ENCODE peak calls at places on chromosomes 4 and X, in ten cellular contexts. K is B cell, R is thoracic aorta, H is epithelial cell of esophagus, B is progenitor cell of endocrine pancreas, W is endothelial cell, F is MCF 10A, Y is GM13977, A is foreskin fibroblast, I is SK-N-SH. X is an unnamed sample.

GRCh38 chr4:3285558-3286334 is 7.1 kb upstream of the RGS12 start:
- DNase-seq in I (peak), W (no peak), R (no peak), H (peak), F (peak), Y (no peak), K (peak), B (peak), A (peak), X (no peak)

GRCh38 chrX:42108140-42108503 is 184.8 kb upstream of the CASK start:
- DNase-seq in Y (no peak), I (no peak), K (no peak), B (no peak), R (no peak), F (no peak), H (no peak), W (no peak), A (no peak), X (no peak)

GRCh38 chr4:79650794-79651431 is 242.9 kb upstream of the GK2 start:
- DNase-seq in A (peak), W (no peak), I (no peak), K (no peak), H (peak), B (no peak), R (no peak), Y (no peak), F (peak), X (no peak)

GRCh38 chr4:109942292-109942926 is 29.7 kb downstream of the EGF start:
- DNase-seq in K (no peak), R (no peak), F (peak), A (no peak), H (peak), B (no peak), Y (no peak), I (no peak), W (no peak), X (no peak)

GRCh38 chr4:85039526-85039925 is 73.0 kb upstream of the WDFY3 start:
- DNase-seq in A (peak), K (no peak), R (no peak), F (peak), Y (no peak), B (no peak), W (no peak), I (no peak), H (peak), X (no peak)

GRCh38 chr4:62087706-62088105 is 887.6 kb downstream of the ADGRL3 start:
- DNase-seq in H (no peak), Y (no peak), A (no peak), F (no peak), K (no peak), R (no peak), W (no peak), B (no peak), I (no peak), X (no peak)

GRCh38 chr4:152235718-152236117 is 300.2 kb downstream of the FBXW7 start:
- DNase-seq in A (no peak), B (no peak), Y (no peak), I (no peak), H (no peak), K (no peak), F (no peak), W (no peak), R (no peak), X (no peak)

GRCh38 chr4:6343950-6344408 is 74.3 kb downstream of the WFS1 start:
- DNase-seq in R (no peak), B (no peak), I (no peak), A (peak), W (no peak), K (no peak), H (peak), Y (no peak), F (peak), X (no peak)

GRCh38 chr4:108754327-108754726 is 8.5 kb downstream of the ETNPPL start:
- DNase-seq in W (no peak), B (no peak), I (no peak), Y (no peak), A (no peak), K (no peak), F (no peak), H (no peak), R (no peak), X (no peak)

GRCh38 chr4:151604238-151604637 is 156.6 kb downstream of the GATB start:
- DNase-seq in Y (peak), F (peak), H (peak), A (peak), I (peak), R (no peak), K (no peak), W (no peak), B (no peak), X (no peak)

GRCh38 chr4:26173619-26174018 is 147.2 kb upstream of the RBPJ start:
- DNase-seq in A (no peak), Y (no peak), R (no peak), F (no peak), B (no peak), K (no peak), I (no peak), W (no peak), H (no peak), X (no peak)

GRCh38 chrX:37608156-37608555 is 36.7 kb downstream of the LANCL3 start:
- DNase-seq in W (no peak), H (no peak), K (no peak), Y (no peak), A (no peak), F (no peak), B (no peak), R (no peak), I (no peak), X (no peak)

GRCh38 chr4:55553442-55553841 is 6.7 kb upstream of the CLOCK start:
- DNase-seq in K (no peak), W (no peak), R (peak), B (no peak), A (peak), Y (no peak), F (no peak), I (no peak), H (no peak), X (no peak)

GRCh38 chr4:143260750-143261149 is 75.9 kb upstream of the GAB1 start:
- DNase-seq in H (no peak), I (no peak), Y (no peak), B (no peak), W (no peak), K (no peak), R (no peak), A (peak), F (no peak), X (no peak)

GRCh38 chr4:73019462-73020047 is 50.0 kb downstream of the COX18 start:
- DNase-seq in H (peak), B (no peak), I (peak), F (peak), W (peak), K (peak), Y (peak), R (no peak), A (peak), X (no peak)

GRCh38 chr4:149755969-149756368 is 59.7 kb downstream of the IQCM start:
- DNase-seq in H (no peak), B (no peak), R (no peak), A (no peak), I (no peak), F (no peak), W (no peak), K (no peak), Y (no peak), X (no peak)

GRCh38 chr4:89307446-89308160 is at the start of gene GPRIN3:
- DNase-seq in H (peak), Y (peak), I (peak), W (peak), B (peak), K (peak), R (no peak), F (peak), A (no peak), X (peak)

GRCh38 chr4:18934197-18934596 is 912.6 kb upstream of the LCORL start:
- DNase-seq in Y (no peak), B (no peak), A (no peak), W (no peak), F (peak), R (no peak), K (no peak), H (peak), I (peak), X (no peak)

GRCh38 chr4:73919691-73920090 is 50.5 kb downstream of the CXCL1 start:
- DNase-seq in I (no peak), K (no peak), A (no peak), F (no peak), R (no peak), H (peak), B (no peak), W (no peak), Y (no peak), X (no peak)

GRCh38 chr4:2615821-2616220 is 79.4 kb downstream of the FAM193A start:
- DNase-seq in I (no peak), B (no peak), R (no peak), Y (no peak), A (no peak), W (no peak), H (no peak), K (no peak), F (no peak), X (no peak)

GRCh38 chr4:64598068-64598467 is 188.8 kb upstream of the TECRL start:
- DNase-seq in R (no peak), F (no peak), K (no peak), H (no peak), Y (no peak), I (no peak), B (no peak), A (no peak), W (no peak), X (no peak)

GRCh38 chrX:100649550-100650356 is 5.8 kb downstream of the SRPX2 start:
- DNase-seq in K (no peak), A (peak), I (no peak), R (no peak), B (no peak), F (peak), H (peak), W (peak), Y (no peak), X (no peak)

GRCh38 chr4:33160126-33160525 is 2440.0 kb downstream of the PCDH7 start:
- DNase-seq in A (peak), Y (no peak), W (peak), R (no peak), F (peak), B (no peak), I (no peak), K (no peak), H (peak), X (no peak)

GRCh38 chr4:103204114-103204513 is 6.0 kb upstream of the CENPE start:
- DNase-seq in A (peak), Y (no peak), F (peak), B (no peak), K (no peak), H (peak), R (no peak), W (no peak), I (peak), X (no peak)

GRCh38 chrX:13428055-13428786 is 108.4 kb upstream of the ATXN3L start:
- DNase-seq in K (no peak), W (no peak), B (no peak), R (no peak), Y (peak), I (no peak), F (peak), A (peak), H (peak), X (peak)

DNA sequence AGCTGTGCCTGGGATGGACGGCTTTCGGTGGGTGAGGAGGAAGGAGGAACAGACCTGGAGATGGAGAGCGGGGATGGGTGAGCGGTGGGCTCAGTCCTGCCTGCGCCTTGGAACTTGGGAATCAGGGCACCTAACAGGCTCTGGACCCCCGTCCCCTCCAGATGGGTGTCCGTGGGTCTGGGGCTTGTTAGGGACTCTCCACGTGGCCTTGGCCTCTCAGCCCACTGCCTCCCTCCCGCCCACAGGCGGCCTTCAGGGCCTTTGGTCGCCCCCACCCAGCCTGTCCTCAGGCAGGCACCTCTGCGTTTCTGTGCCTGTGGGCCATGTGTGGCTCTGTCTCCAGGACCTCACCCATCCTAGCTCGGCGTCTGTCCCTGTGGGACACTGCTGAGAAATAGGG is 29.0 kb downstream of the TRMT44 start:
- DNase-seq in K (no peak), F (no peak), A (no peak), B (no peak), Y (no peak), W (no peak), I (peak), R (no peak), H (no peak), X (no peak)
- TF ChIP-seq CTCF in K (no peak), F (no peak), A (no peak), B (no peak), Y (no peak), W (no peak), I (no peak), R (no peak), H (no peak), X (no peak)

GRCh38 chr4:16196482-16197393 is 29.5 kb downstream of the TAPT1 start:
- DNase-seq in W (no peak), K (peak), Y (no peak), R (no peak), F (peak), H (peak), B (no peak), I (no peak), A (peak), X (no peak)
- TF ChIP-seq CTCF in W (no peak), K (no peak), Y (no peak), R (peak), F (peak), H (peak), B (peak), I (no peak), A (peak), X (no peak)

DNA sequence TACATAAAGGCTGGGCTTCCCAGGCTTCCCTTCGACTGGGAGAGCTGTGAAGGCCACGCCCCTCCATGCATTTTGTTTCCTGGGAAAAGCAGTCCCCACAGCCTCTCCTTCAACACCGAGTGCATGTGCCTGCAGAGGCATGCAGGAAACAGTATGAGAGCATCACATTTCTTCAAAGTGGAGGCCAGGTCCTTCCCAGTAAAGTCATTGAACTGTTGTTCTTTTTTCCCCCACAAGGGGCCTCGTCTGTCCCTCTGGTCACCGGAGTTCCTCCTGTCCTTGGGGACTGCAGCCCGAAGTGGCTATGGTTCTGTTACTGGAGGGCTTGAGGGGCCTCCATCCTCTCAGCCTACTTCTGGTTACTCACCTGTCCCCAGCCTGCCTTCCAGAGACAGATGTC is 56.0 kb downstream of the RAI2 start:
- DNase-seq in W (peak), B (no peak), R (no peak), K (no peak), A (no peak), F (no peak), I (no peak), H (no peak), Y (no peak), X (no peak)
- TF ChIP-seq CTCF in W (peak), B (peak), R (no peak), K (no peak), A (no peak), F (no peak), I (peak), H (no peak), Y (no peak), X (no peak)

GRCh38 chrX:7586126-7586525 is 256.8 kb upstream of the VCX start:
- DNase-seq in H (peak), I (peak), K (no peak), F (peak), B (no peak), Y (peak), R (no peak), A (peak), W (peak), X (no peak)
- TF ChIP-seq CTCF in H (peak), I (peak), K (peak), F (peak), B (peak), Y (peak), R (peak), A (peak), W (peak), X (peak)

GRCh38 chrX:81489987-81490386 is 288.1 kb downstream of the SH3BGRL start:
- DNase-seq in H (peak), I (no peak), A (no peak), B (no peak), W (no peak), Y (no peak), K (no peak), F (peak), R (no peak), X (no peak)
- TF ChIP-seq CTCF in H (no peak), I (peak), A (no peak), B (peak), W (peak), Y (no peak), K (no peak), F (peak), R (no peak), X (peak)

GRCh38 chr4:123997116-123997515 is 600.5 kb downstream of the SPRY1 start:
- DNase-seq in K (no peak), A (no peak), I (no peak), B (no peak), F (peak), Y (no peak), W (no peak), H (no peak), R (no peak), X (no peak)

GRCh38 chr4:123995939-123996338 is 599.3 kb downstream of the SPRY1 start:
- DNase-seq in H (peak), Y (no peak), I (no peak), W (no peak), B (no peak), F (peak), R (no peak), A (peak), K (no peak), X (no peak)

GRCh38 chr4:123990310-123990709 is 593.7 kb downstream of the SPRY1 start:
- DNase-seq in Y (no peak), A (no peak), I (no peak), H (no peak), W (no peak), R (no peak), F (no peak), B (no peak), K (no peak), X (no peak)

GRCh38 chr4:123997736-123998449 is 601.3 kb downstream of the SPRY1 start:
- DNase-seq in H (no peak), W (no peak), Y (no peak), F (no peak), A (no peak), K (no peak), B (no peak), R (no peak), I (no peak), X (no peak)

GRCh38 chr4:123994917-123995316 is 598.3 kb downstream of the SPRY1 start:
- DNase-seq in K (no peak), H (no peak), B (no peak), R (no peak), F (peak), W (no peak), I (no peak), Y (no peak), A (no peak), X (no peak)
- TF ChIP-seq CTCF in K (no peak), H (peak), B (peak), R (no peak), F (no peak), W (peak), I (peak), Y (no peak), A (no peak), X (no peak)

X was measured in mesothelial cell of epicardium.